ENCODE peak calls at places on chromosome 2, in four cellular contexts. D, X, T and J are unnamed samples.
A peak's percentile ranks its signal among the peaks of the same experiment; 100 is the strongest.

GRCh38 chr2:240737958-240738357 is 46.3 kb downstream of the AQP12A start:
- DNase-seq in D (no peak), X (no peak), T (no peak), J (no peak)

GRCh38 chr2:134183679-134184078 is 70.2 kb upstream of the MGAT5 start:
- DNase-seq in D (no peak), T (no peak), X (no peak), J (no peak)

GRCh38 chr2:18742382-18742781 is 153.0 kb upstream of the NT5C1B start:
- DNase-seq in D (no peak), X (no peak), T (no peak), J (no peak)

GRCh38 chr2:134934641-134935040 is 16.0 kb downstream of the CCNT2 start:
- DNase-seq in D (no peak), T (no peak), X (no peak), J (no peak)

GRCh38 chr2:45394216-45394615 is 216.9 kb downstream of the SRBD1 start:
- DNase-seq in D (no peak), T (no peak), X (no peak), J (no peak)

GRCh38 chr2:225725726-225726125 is 326.2 kb downstream of the NYAP2 start:
- DNase-seq in X (no peak), D (no peak), T (no peak), J (peak; percentile 66)

GRCh38 chr2:39516347-39517101 is 79.4 kb upstream of the MAP4K3 start:
- DNase-seq in X (peak; percentile 52), D (no peak), T (peak; percentile 14), J (no peak)

GRCh38 chr2:81077396-81077795 is 772.8 kb upstream of the LRRTM1 start:
- DNase-seq in T (no peak), D (no peak), X (peak; percentile 16), J (no peak)

DNA sequence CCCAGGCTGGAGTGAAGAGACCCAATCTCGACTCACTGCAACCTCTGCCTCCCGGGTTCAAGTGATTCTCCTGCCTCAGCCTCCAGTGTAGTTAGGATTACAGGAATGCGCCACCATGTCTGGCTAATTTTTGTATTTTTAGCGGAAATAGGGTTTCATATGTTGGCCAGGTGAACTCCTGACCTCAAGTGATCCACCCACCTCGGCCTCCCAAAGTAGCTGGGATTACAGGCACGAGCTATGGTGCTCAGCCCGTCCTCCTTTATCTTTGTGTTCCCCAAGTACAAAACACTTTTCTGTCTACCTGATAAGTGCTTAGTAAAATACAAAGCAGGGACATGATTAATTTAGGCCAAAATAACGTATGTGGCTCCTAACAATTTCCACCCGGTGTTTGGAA is 91.2 kb upstream of the STK17B start:
- DNase-seq in D (peak; percentile 61), T (no peak), X (no peak), J (no peak)
- H3K27ac ChIP-seq in D (peak overlapping the region; percentile 65), T (no peak overlapping the region), X (no peak overlapping the region), J (peak overlapping the region; percentile 28)

GRCh38 chr2:9762941-9763340 is 80.3 kb upstream of the TAF1B start:
- DNase-seq in X (no peak), D (no peak), T (no peak), J (no peak)
- H3K4me2 ChIP-seq in X (no peak overlapping the region), D (no peak overlapping the region), T (no peak overlapping the region), J (no peak overlapping the region)

GRCh38 chr2:157858846-157859245 is 17.3 kb downstream of the ACVR1 start:
- DNase-seq in X (no peak), T (no peak), D (no peak), J (no peak)
- H3K27ac ChIP-seq in X (no peak overlapping the region), T (no peak overlapping the region), D (no peak overlapping the region), J (no peak overlapping the region)

GRCh38 chr2:26279886-26280285 is 35.1 kb downstream of the HADHB start:
- DNase-seq in T (no peak), D (no peak), X (no peak), J (no peak)
- H3K4me2 ChIP-seq in T (no peak overlapping the region), D (no peak overlapping the region), X (no peak overlapping the region), J (no peak overlapping the region)

GRCh38 chr2:152445375-152445774 is 110.4 kb downstream of the FMNL2 start:
- DNase-seq in X (no peak), T (no peak), D (no peak), J (no peak)
- H3K27ac ChIP-seq in X (no peak overlapping the region), T (peak overlapping the region; percentile 41), D (no peak overlapping the region), J (peak overlapping the region; percentile 67)

DNA sequence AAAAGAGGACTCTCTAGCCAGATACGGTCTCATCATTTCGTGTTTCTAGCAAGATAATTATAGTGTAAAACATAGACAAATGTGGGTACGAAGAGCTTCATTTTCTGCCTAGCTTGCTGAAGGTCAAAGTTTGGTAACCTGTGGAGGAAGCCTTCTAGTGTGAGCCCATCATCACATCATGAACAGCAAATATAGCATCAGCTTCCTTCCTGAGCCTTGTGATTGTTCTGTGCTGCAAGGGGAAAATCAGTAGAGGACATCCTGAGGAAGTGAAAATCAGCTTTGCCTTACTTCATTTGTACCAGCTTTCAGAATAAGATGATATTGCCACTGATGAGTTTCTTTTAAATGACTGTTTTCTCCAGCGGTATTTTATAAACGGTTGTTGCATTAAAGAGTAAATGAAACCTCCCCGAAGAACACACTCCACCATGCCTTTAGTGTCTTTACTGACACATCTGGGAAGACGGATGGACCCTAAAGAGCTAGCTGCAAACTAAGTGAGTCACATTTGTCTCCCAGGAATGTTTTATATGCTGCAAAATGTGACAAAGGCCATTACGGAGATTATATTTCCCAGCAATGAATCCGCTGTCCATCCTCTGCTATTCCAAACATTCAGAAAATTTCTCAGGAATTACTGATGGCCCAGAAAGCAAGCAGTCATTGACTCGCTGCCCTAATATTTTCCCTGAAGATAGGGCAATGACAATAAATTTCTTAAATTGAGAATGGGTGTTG is 1272.9 kb downstream of the SUCLG1 start:
- DNase-seq in X (no peak), T (no peak), D (no peak), J (no peak)
- H3K4me2 ChIP-seq in X (no peak overlapping the region), T (no peak overlapping the region), D (no peak overlapping the region), J (no peak overlapping the region)

DNA sequence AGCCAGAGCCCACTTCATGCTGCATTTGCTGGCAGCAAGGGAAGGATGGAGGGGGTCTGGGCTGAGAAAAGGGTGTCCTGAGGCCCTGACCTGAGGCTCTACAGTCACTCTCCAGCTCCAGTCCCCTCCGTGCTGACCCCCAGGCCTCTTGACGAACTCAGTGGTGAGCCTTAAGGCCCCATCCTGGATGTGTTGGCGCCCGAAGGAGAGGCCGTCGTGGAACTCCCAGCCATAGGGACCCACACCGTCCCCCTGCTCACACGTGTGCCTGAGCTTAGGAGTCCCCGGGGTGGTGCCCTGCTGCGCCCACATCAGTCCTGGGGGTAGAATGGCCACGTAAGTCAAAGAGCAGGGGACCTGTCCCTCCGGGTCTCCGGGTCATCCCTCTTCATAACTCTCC is 776 bp downstream of the MOGS start:
- DNase-seq in D (no peak), X (peak; percentile 23), T (no peak), J (no peak)
- H3K27ac ChIP-seq in D (peak overlapping the region; percentile 73), X (no peak overlapping the region), T (peak overlapping the region; percentile 50), J (peak overlapping the region; percentile 79)